ENCODE peak calls at places on chromosomes 1 and 21, in six cellular contexts. E is sigmoid colon, L is PC-3, K is AG04449, P is PC-9, D is fibroblast of lung. J is an unnamed sample.

GRCh38 chr1:78464449-78464891 is 26.3 kb upstream of the PTGFR start:
- DNase-seq in D (peak), P (no peak), E (no peak), L (peak), K (no peak), J (no peak)

GRCh38 chr1:224114787-224115175 is 870 bp downstream of the FBXO28 start:
- DNase-seq in D (peak), P (no peak), E (no peak), L (peak), K (no peak), J (no peak)

GRCh38 chr1:3015744-3016143 is 5.5 kb upstream of the ACTRT2 start:
- DNase-seq in K (no peak), E (peak), P (no peak), L (no peak), D (no peak), J (no peak)

GRCh38 chr1:82034812-82035211 is 234.1 kb downstream of the ADGRL2 start:
- DNase-seq in E (no peak), L (no peak), D (no peak), K (no peak), P (no peak), J (no peak)

GRCh38 chr1:9835758-9836631 is 12.2 kb upstream of the CLSTN1 start:
- DNase-seq in E (peak), L (peak), K (no peak), P (peak), D (peak), J (no peak)

GRCh38 chr1:108158893-108159292 is 41.2 kb downstream of the SLC25A24 start:
- DNase-seq in D (no peak), P (no peak), L (no peak), K (no peak), E (no peak), J (no peak)

GRCh38 chr1:43446388-43446740 is 7.4 kb downstream of the HYI start:
- DNase-seq in K (no peak), D (no peak), L (no peak), E (peak), P (no peak), J (no peak)

GRCh38 chr1:188825471-188825870 is 1652.2 kb downstream of the BRINP3 start:
- DNase-seq in K (no peak), P (no peak), E (no peak), L (peak), D (no peak), J (no peak)

GRCh38 chr1:9406111-9406510 is 113.4 kb downstream of the SPSB1 start:
- DNase-seq in L (no peak), E (no peak), D (no peak), P (no peak), K (no peak), J (no peak)

GRCh38 chr1:80245813-80246212 is 1239.3 kb upstream of the ADGRL4 start:
- DNase-seq in D (no peak), E (no peak), K (no peak), P (no peak), L (no peak), J (no peak)

GRCh38 chr1:64240209-64240608 is 36.8 kb downstream of the UBE2U start:
- DNase-seq in D (peak), P (no peak), L (no peak), K (no peak), E (no peak), J (peak)

GRCh38 chr1:193256019-193256418 is 69.6 kb upstream of the B3GALT2 start:
- DNase-seq in E (no peak), L (no peak), P (no peak), D (no peak), K (no peak), J (no peak)

GRCh38 chr1:207755846-207756692 is 4.2 kb downstream of the CD46 start:
- DNase-seq in L (peak), P (peak), E (no peak), D (no peak), K (no peak), J (no peak)

GRCh38 chr1:243597383-243597782 is 252.7 kb downstream of the AKT3 start:
- DNase-seq in E (no peak), K (no peak), L (no peak), P (no peak), D (peak), J (no peak)

GRCh38 chr1:153796786-153797659 is 21.8 kb downstream of the SLC27A3 start:
- DNase-seq in E (peak), P (peak), K (no peak), L (peak), D (peak), J (no peak)

GRCh38 chr1:197600751-197601150 is 174.5 kb downstream of the DENND1B start:
- DNase-seq in K (no peak), P (no peak), E (no peak), D (no peak), L (no peak), J (no peak)

GRCh38 chr1:243465738-243466137 is 209.9 kb downstream of the SDCCAG8 start:
- DNase-seq in P (no peak), L (no peak), E (no peak), D (no peak), K (no peak), J (no peak)

GRCh38 chr21:17189963-17190362 is 322.9 kb upstream of the CXADR start:
- DNase-seq in K (no peak), L (no peak), D (no peak), E (no peak), P (no peak), J (no peak)

GRCh38 chr1:67534627-67535065 is 104.4 kb upstream of the SERBP1 start:
- DNase-seq in L (no peak), P (no peak), K (no peak), D (peak), E (no peak), J (no peak)

GRCh38 chr1:24990136-24990535 is 60.1 kb upstream of the RUNX3 start:
- DNase-seq in K (no peak), E (no peak), L (no peak), D (no peak), P (no peak), J (no peak)

GRCh38 chr1:184060316-184060715 is 8.8 kb downstream of the TSEN15 start:
- DNase-seq in P (no peak), L (no peak), K (peak), D (peak), E (no peak), J (no peak)

GRCh38 chr1:163897401-163898169 is 575.8 kb downstream of the NUF2 start:
- DNase-seq in E (peak), D (peak), L (no peak), K (peak), P (no peak), J (peak)

GRCh38 chr21:46159841-46160562 is 4.6 kb upstream of the FTCD start:
- DNase-seq in E (peak), L (no peak), P (no peak), K (no peak), D (no peak), J (no peak)

GRCh38 chr1:54927475-54928240 is 40.7 kb upstream of the DHCR24 start:
- DNase-seq in E (no peak), L (no peak), P (no peak), D (peak), K (no peak), J (no peak)

GRCh38 chr21:29403922-29404538 is 105.3 kb downstream of the BACH1 start:
- DNase-seq in K (no peak), E (no peak), D (no peak), L (no peak), P (no peak), J (no peak)

GRCh38 chr1:155562581-155563376 is at the start of gene ASH1L:
- DNase-seq in E (peak), D (peak), K (peak), L (peak), P (peak), J (peak)
- TF ChIP-seq CTCF in E (no peak), D (no peak), K (no peak), L (no peak), P (peak), J (no peak)

GRCh38 chr1:87869563-87869962 is 540.9 kb downstream of the LMO4 start:
- DNase-seq in D (peak), L (peak), E (no peak), P (peak), K (peak), J (peak)

GRCh38 chr1:87872692-87873091 is 544.0 kb downstream of the LMO4 start:
- DNase-seq in E (no peak), L (no peak), P (no peak), D (no peak), K (no peak), J (no peak)

GRCh38 chr1:87866416-87866815 is 537.7 kb downstream of the LMO4 start:
- DNase-seq in K (no peak), D (no peak), E (no peak), P (no peak), L (no peak), J (no peak)

GRCh38 chr1:87867631-87868030 is 539.0 kb downstream of the LMO4 start:
- DNase-seq in L (peak), D (peak), E (no peak), P (no peak), K (no peak), J (peak)

GRCh38 chr1:87872189-87872588 is 543.5 kb downstream of the LMO4 start:
- DNase-seq in D (no peak), L (no peak), E (no peak), P (no peak), K (no peak), J (no peak)
- H3K4me3 ChIP-seq in D (no peak), L (no peak), E (no peak), P (no peak), K (no peak), J (no peak)

GRCh38 chr1:40182956-40183710 is 21.9 kb downstream of the RLF start:
- DNase-seq in E (no peak), L (peak), D (peak), K (no peak), P (peak), J (no peak)
- TF ChIP-seq CTCF in E (no peak), L (peak), D (peak), K (no peak), P (peak), J (peak)

GRCh38 chr1:1112237-1112985 is 3.5 kb downstream of the C1orf159 start:
- DNase-seq in L (no peak), E (peak), D (no peak), P (no peak), K (no peak), J (no peak)
- H3K4me3 ChIP-seq in L (no peak), E (no peak), D (no peak), P (no peak), K (no peak), J (no peak)